ENCODE peak calls at places on chromosomes 12 and 14, in seven cellular contexts. Y is GM23338; O is CD8-positive, alpha-beta T cell; V is tibial artery; J is choroid plexus epithelial cell; W is vagina; S is AG09309. T is an unnamed sample.

GRCh38 chr12:54439521-54440255 is 20.6 kb upstream of the ITGA5 start:
- DNase-seq in W (no peak), Y (peak; percentile 76), O (no peak), J (peak; percentile 86), S (peak; percentile 65), V (no peak), T (peak; percentile 60)

GRCh38 chr12:9651265-9651729 is 18.2 kb upstream of the CLEC2D start:
- DNase-seq in O (no peak), S (peak; percentile 62), Y (no peak), J (peak; percentile 52), W (no peak), V (no peak), T (no peak)

GRCh38 chr12:109678732-109679131 is 34.9 kb upstream of the FAM222A start:
- DNase-seq in W (no peak), O (no peak), V (no peak), S (no peak), J (peak; percentile 2), Y (no peak), T (no peak)

GRCh38 chr14:96688629-96689028 is 108.6 kb upstream of the VRK1 start:
- DNase-seq in W (no peak), S (no peak), J (no peak), V (no peak), Y (peak; percentile 53), O (no peak), T (no peak)

GRCh38 chr12:105823810-105824209 is 314.9 kb downstream of the NUAK1 start:
- DNase-seq in S (no peak), W (no peak), O (no peak), J (no peak), V (no peak), Y (no peak), T (no peak)

GRCh38 chr14:23351681-23352505 is 794 bp downstream of the SLC22A17 start:
- DNase-seq in S (no peak), O (no peak), W (no peak), J (no peak), V (no peak), Y (peak; percentile 67), T (no peak)

GRCh38 chr14:31944256-31945073 is 132.6 kb upstream of the ARHGAP5 start:
- DNase-seq in J (no peak), Y (no peak), O (no peak), W (no peak), S (no peak), V (no peak), T (no peak)

GRCh38 chr14:60859525-60859924 is 121.4 kb downstream of the TRMT5 start:
- DNase-seq in V (no peak), Y (no peak), J (no peak), W (no peak), S (no peak), O (no peak), T (no peak)

GRCh38 chr14:35855886-35856481 is 29.8 kb downstream of the BRMS1L start:
- DNase-seq in O (no peak), V (no peak), J (no peak), W (no peak), S (no peak), Y (no peak), T (no peak)

GRCh38 chr12:30990316-30990715 is 63.8 kb downstream of the TSPAN11 start:
- DNase-seq in V (no peak), O (no peak), S (no peak), W (no peak), Y (no peak), J (no peak), T (no peak)

GRCh38 chr12:12008931-12009611 is 61.7 kb upstream of the BCL2L14 start:
- DNase-seq in W (no peak), Y (peak; percentile 86), V (no peak), J (peak; percentile 59), O (peak; percentile 15), S (no peak), T (no peak)

GRCh38 chr14:100341301-100342031 is 18.3 kb downstream of the SLC25A47 start:
- DNase-seq in S (peak; percentile 14), Y (no peak), J (peak; percentile 93), O (no peak), V (peak; percentile 71), W (peak; percentile 64), T (peak; percentile 55)

DNA sequence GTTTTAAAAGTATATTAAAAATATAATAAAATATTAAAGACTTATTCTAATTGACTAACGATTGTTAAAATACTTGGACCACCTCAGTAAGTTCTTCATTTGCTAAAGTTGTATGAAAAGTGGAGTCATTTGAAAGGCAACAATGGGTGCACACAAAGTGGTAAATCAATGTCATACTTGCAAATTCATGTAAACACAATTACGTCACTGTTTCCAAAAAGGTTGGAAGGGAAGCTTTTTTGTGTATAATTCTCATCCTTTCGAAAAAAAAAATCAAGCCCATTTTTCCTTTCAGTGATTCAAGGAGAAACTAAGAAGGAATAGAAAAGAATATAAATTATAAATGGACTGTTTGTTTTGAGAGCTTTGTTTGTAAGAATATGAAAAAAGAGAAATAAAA is 166.2 kb downstream of the PIK3C2G start:
- DNase-seq in O (no peak), W (no peak), S (no peak), J (no peak), Y (no peak), V (no peak), T (no peak)
- H3K4me3 ChIP-seq in O (no peak overlapping the region), W (no peak overlapping the region), S (no peak overlapping the region), J (no peak overlapping the region), Y (no peak overlapping the region), V (no peak overlapping the region), T (no peak overlapping the region)

GRCh38 chr14:73276836-73277235 is 39.5 kb downstream of the PAPLN start:
- DNase-seq in J (no peak), O (no peak), Y (no peak), V (no peak), S (no peak), W (no peak), T (no peak)

GRCh38 chr14:73283592-73284379 is 46.5 kb downstream of the PAPLN start:
- DNase-seq in V (no peak), J (peak; percentile 52), S (no peak), O (no peak), Y (peak; percentile 84), W (no peak), T (no peak)

GRCh38 chr14:73277376-73277775 is 40.1 kb downstream of the PAPLN start:
- DNase-seq in O (no peak), W (no peak), V (no peak), Y (no peak), S (no peak), J (no peak), T (no peak)

GRCh38 chr14:73285979-73286378 is 48.7 kb downstream of the PAPLN start:
- DNase-seq in Y (no peak), S (no peak), J (no peak), V (no peak), O (no peak), W (no peak), T (no peak)

DNA sequence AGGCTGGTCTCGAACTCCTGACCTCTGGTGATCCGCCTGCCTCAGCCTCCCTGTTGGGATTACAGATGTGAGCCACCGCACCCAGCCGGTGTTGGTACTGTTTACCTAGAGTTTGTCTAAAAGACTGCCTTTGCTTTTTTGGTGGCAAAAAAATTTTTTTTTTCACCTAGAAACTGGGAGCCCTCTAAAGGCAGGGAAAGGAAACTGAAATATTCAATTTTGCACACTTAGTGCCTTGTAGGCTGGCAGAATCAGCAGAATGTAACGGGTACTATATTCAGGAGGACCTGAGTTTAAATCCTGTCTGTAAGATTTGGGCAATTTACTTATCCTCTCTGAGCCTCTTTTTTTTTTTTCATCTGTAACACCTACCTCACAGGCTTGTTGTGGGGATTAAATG is 43.6 kb downstream of the PAPLN start:
- DNase-seq in Y (no peak), W (no peak), J (no peak), O (no peak), S (no peak), V (no peak), T (no peak)
- TF ChIP-seq CTCF in Y (no peak), W (no peak), J (peak; percentile 31), O (no peak), S (no peak), V (no peak), T (peak; percentile 14)

GRCh38 chr12:122481861-122482260 is 18.9 kb downstream of the ZCCHC8 start:
- DNase-seq in V (no peak), S (no peak), Y (no peak), O (no peak), J (peak; percentile 22), W (no peak), T (no peak)

GRCh38 chr12:122483969-122484368 is 16.8 kb downstream of the ZCCHC8 start:
- DNase-seq in S (no peak), O (no peak), Y (no peak), J (no peak), W (no peak), V (no peak), T (no peak)

GRCh38 chr12:122491991-122492390 is 8.7 kb downstream of the ZCCHC8 start:
- DNase-seq in S (no peak), Y (no peak), J (peak; percentile 32), V (no peak), O (no peak), W (no peak), T (no peak)

GRCh38 chr12:122489038-122489437 is 11.7 kb downstream of the ZCCHC8 start:
- DNase-seq in J (no peak), V (no peak), W (no peak), Y (no peak), O (no peak), S (no peak), T (no peak)

DNA sequence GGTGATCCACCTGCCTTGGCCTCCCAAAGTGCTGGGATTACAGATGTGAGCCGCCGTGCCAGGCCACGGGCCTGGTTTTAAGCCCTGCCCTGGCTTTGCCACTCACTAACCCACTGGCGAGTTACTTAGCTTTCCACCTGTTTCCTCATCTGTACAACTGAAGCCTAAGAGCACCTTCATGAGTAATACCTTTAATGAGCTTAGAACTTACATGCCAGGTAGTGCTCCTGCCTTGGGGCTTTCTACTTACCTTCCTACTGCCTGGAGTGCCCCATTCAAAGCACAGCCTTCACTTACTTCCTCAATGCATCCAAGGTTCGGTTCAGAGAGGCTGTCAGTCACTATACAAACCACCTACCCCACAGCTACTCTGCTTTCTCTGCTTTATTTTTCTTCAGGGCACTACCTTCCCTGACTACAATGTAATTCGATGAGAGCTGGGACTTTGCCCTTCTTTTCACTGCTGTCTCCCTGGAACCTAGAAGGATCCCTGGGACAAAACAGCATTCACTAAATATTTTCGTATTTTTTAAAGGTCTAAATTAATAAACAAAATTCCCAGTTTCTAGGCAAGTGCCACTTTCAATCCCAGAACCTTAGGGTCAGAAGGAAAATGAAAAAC is 13.8 kb downstream of the ZCCHC8 start:
- DNase-seq in S (no peak), W (no peak), O (no peak), Y (no peak), J (no peak), V (no peak), T (no peak)
- H3K4me3 ChIP-seq in S (no peak overlapping the region), W (no peak overlapping the region), O (no peak overlapping the region), Y (no peak overlapping the region), J (no peak overlapping the region), V (no peak overlapping the region), T (no peak overlapping the region)

DNA sequence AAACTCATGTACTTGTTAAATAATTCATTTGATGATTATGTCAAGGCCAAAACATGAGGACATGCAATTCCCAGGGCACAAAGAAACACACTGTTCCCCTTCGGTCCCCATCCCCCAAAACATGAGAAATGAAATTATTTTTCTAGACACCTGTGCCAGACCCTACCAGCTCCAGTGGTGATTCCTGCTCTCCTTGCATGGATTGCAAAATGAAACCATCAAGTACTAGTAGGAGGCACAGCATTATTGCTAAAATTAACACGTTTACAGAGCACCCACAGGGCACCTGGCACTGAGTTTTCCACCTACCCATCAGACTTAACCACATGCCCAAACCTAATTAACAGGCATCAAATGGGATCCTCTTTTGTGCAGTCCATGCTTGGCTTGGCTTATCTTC is 76.6 kb downstream of the ZFC3H1 start:
- DNase-seq in Y (no peak), J (no peak), W (no peak), S (no peak), O (no peak), V (no peak), T (no peak)
- TF ChIP-seq CTCF in Y (no peak), J (no peak), W (no peak), S (no peak), O (no peak), V (no peak), T (no peak)

T was measured in AG04450.